ENCODE peak calls at places on chromosomes 4 and X, in seven cellular contexts. B is left ventricle myocardium inferior; S is CD4-positive, alpha-beta T cell; O is GM06990; F is cardiac muscle cell; Z is endothelial cell; H is AG09309. L is an unnamed sample.

GRCh38 chr4:128707864-128708263 is 101.6 kb upstream of the JADE1 start:
- DNase-seq in H (peak; percentile 35), S (no peak), F (peak; percentile 58), Z (no peak), O (no peak), B (no peak), L (no peak)

GRCh38 chrX:154541896-154542722 is 4.5 kb downstream of the G6PD start:
- DNase-seq in B (peak; percentile 73), Z (no peak), F (peak; percentile 95), H (peak; percentile 76), O (no peak), S (no peak), L (no peak)

GRCh38 chr4:146370841-146371240 is 150.9 kb downstream of the SLC10A7 start:
- DNase-seq in H (no peak), F (peak; percentile 13), Z (no peak), S (no peak), O (no peak), B (no peak), L (no peak)

GRCh38 chrX:10726647-10727046 is 106.3 kb upstream of the MID1 start:
- DNase-seq in H (peak; percentile 66), O (no peak), B (no peak), F (peak; percentile 75), S (no peak), Z (no peak), L (no peak)

GRCh38 chr4:54228563-54229501 is at the start of gene PDGFRA:
- DNase-seq in O (no peak), H (peak; percentile 91), B (peak; percentile 66), S (no peak), F (peak; percentile 99), Z (no peak), L (no peak)

GRCh38 chr4:153241970-153242847 is 38.0 kb downstream of the TRIM2 start:
- DNase-seq in H (no peak), O (no peak), F (no peak), S (no peak), B (no peak), Z (no peak), L (no peak)

GRCh38 chr4:72169861-72170260 is 138.1 kb downstream of the NPFFR2 start:
- DNase-seq in O (no peak), H (no peak), B (no peak), Z (no peak), F (no peak), S (no peak), L (no peak)

GRCh38 chr4:114267976-114268375 is 288.5 kb upstream of the ARSJ start:
- DNase-seq in S (no peak), O (no peak), Z (no peak), H (no peak), F (peak; percentile 23), B (no peak), L (no peak)

GRCh38 chr4:149050840-149051239 is 608.6 kb upstream of the NR3C2 start:
- DNase-seq in Z (no peak), O (no peak), S (no peak), B (no peak), H (no peak), F (no peak), L (no peak)

GRCh38 chr4:112916868-112917267 is 132.6 kb upstream of the ANK2 start:
- DNase-seq in O (no peak), B (no peak), F (peak; percentile 79), S (no peak), Z (no peak), H (no peak), L (no peak)

GRCh38 chr4:40820101-40820500 is 70.3 kb downstream of the NSUN7 start:
- DNase-seq in F (no peak), S (no peak), H (no peak), Z (no peak), O (no peak), B (no peak), L (no peak)

GRCh38 chr4:113773756-113774155 is 12.2 kb upstream of the CAMK2D start:
- DNase-seq in S (no peak), H (no peak), F (no peak), Z (no peak), O (no peak), B (no peak), L (no peak)

GRCh38 chr4:13966241-13967195 is 339.0 kb upstream of the BOD1L1 start:
- DNase-seq in O (no peak), F (peak; percentile 90), H (peak; percentile 29), B (no peak), S (no peak), Z (no peak), L (no peak)
- TF ChIP-seq CTCF in O (no peak), F (peak; percentile 39), H (peak; percentile 40), B (no peak), S (no peak), Z (no peak), L (peak; percentile 53)

GRCh38 chrX:68685722-68686683 is 38.5 kb downstream of the STARD8 start:
- DNase-seq in O (peak; percentile 3), H (no peak), Z (peak; percentile 63), F (peak; percentile 87), S (no peak), B (peak; percentile 53), L (no peak)
- TF ChIP-seq CTCF in O (no peak), H (peak; percentile 2), Z (no peak), F (peak; percentile 38), S (no peak), B (peak; percentile 27), L (no peak)

GRCh38 chr4:7067147-7067522 is 729 bp downstream of the GRPEL1 start:
- DNase-seq in H (no peak), S (no peak), F (no peak), B (no peak), O (no peak), Z (no peak), L (no peak)

GRCh38 chr4:7066493-7066892 is 1.4 kb downstream of the GRPEL1 start:
- DNase-seq in Z (no peak), B (no peak), S (no peak), H (no peak), F (no peak), O (no peak), L (no peak)

GRCh38 chr4:7068883-7069282 is 1.0 kb upstream of the GRPEL1 start:
- DNase-seq in S (no peak), H (no peak), F (no peak), O (no peak), Z (no peak), B (no peak), L (no peak)

GRCh38 chr4:7067523-7068278 is at the start of gene GRPEL1:
- DNase-seq in B (peak; percentile 100), F (peak; percentile 99), O (peak; percentile 99), H (peak; percentile 98), S (peak; percentile 100), Z (peak; percentile 32), L (peak; percentile 99)

GRCh38 chr4:7068279-7068842 is 497 bp upstream of the GRPEL1 start:
- DNase-seq in F (no peak), B (no peak), H (no peak), O (no peak), Z (peak; percentile 99), S (no peak), L (no peak)
- TF ChIP-seq CTCF in F (no peak), B (no peak), H (no peak), O (peak; percentile 20), Z (no peak), S (no peak), L (peak; percentile 47)

GRCh38 chrX:68698955-68699354 is 51.5 kb downstream of the STARD8 start:
- DNase-seq in B (no peak), Z (no peak), S (no peak), H (no peak), O (no peak), F (no peak), L (no peak)
- TF ChIP-seq CTCF in B (no peak), Z (no peak), S (no peak), H (no peak), O (no peak), F (no peak), L (no peak)

GRCh38 chr4:86376850-86377249 is 17.0 kb upstream of the MAPK10 start:
- DNase-seq in S (no peak), B (no peak), O (no peak), H (no peak), F (no peak), Z (no peak), L (no peak)
- TF ChIP-seq CTCF in S (no peak), B (no peak), O (no peak), H (no peak), F (no peak), Z (no peak), L (no peak)

DNA sequence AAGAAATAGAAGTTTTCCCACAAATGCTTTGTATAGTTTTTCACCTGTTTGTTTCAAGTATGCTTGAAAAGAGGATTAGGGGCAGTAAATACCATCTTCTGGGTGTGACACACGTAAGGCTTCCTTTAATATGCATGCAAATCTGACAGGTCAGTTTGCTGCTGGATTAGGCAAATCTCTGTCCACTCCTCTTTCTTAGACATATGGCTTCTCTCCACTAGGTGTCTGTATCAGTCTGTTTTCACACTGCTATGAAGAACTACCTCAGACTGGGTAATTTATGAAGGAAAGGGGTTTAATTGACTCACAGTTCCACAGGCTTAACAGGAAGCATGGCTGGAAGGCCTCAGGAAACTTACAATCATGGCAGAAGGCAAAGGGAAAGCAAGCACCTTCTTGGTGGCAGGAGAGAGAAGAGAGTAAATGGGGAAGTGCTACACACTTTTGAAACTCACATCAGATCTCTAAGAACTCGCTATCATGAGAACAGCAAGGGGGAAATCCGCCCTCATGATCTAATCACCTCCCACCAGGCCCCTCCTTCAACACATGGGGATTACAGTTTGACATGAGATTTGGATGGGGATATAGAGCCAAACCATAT is 66.9 kb downstream of the TAB3 start:
- DNase-seq in B (no peak), S (no peak), Z (no peak), O (no peak), F (peak; percentile 7), H (no peak), L (no peak)
- TF ChIP-seq CTCF in B (no peak), S (no peak), Z (no peak), O (no peak), F (no peak), H (no peak), L (peak; percentile 29)

GRCh38 chrX:17007134-17007768 is 60.8 kb downstream of the REPS2 start:
- DNase-seq in H (no peak), Z (no peak), B (no peak), S (no peak), F (peak; percentile 34), O (no peak), L (no peak)
- TF ChIP-seq CTCF in H (peak; percentile 55), Z (no peak), B (peak; percentile 42), S (no peak), F (peak; percentile 33), O (peak; percentile 28), L (peak; percentile 55)

DNA sequence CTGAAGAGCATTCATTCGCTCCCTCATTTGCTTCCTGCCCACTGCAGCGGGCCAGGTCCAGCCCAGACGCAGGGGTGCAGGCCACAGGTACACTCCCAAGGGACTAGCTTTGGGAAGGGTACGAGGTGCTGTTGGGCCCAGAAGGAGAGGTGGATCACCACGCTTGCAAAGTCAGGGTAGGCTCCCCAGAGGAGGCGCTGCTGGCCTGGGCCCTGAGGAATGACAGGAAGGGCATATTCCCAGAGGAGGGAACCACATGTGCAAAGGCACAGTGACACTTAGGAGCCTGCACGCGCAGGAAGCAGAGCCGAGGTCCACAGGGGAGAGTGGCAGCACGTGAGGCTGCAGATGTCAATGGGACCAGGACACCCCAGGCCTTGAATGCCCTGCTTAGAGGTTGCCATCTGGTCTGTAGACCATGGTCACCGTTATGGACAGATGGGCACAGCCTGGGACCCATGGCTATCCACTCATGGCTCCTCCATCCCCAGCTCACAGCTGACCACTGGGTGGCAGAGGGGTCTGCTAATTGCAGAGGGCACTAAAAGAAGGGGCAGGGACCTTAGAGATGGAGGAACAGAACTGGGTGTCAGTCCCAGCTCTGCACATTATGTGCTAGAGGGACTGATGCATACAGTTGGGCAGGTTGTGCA is 7.9 kb downstream of the HTRA3 start:
- DNase-seq in S (no peak), F (no peak), Z (no peak), H (no peak), O (no peak), B (peak; percentile 12), L (peak; percentile 81)
- TF ChIP-seq CTCF in S (no peak), F (no peak), Z (no peak), H (no peak), O (no peak), B (no peak), L (peak; percentile 30)

L was measured in chondrocyte.